ENCODE peak calls at places on chromosomes 12 and 14, in five cellular contexts. One of them, this sample, is unnamed. For H3K4me1, the result is how much of the 10 kb centered on the place peaks cover.

GRCh38 chr14:68678471-68678870 is 114.4 kb downstream of the ZFP36L1 start:
- DNase-seq in HCT116: no peak
- DNase-seq in HepG2: no peak
- DNase-seq in K562: no peak
- DNase-seq in mesendoderm: no peak
- DNase-seq in this sample: no peak

GRCh38 chr12:95740751-95741150 is 49.8 kb downstream of the NTN4 start:
- DNase-seq in HCT116: no peak
- DNase-seq in HepG2: no peak
- DNase-seq in K562: no peak
- DNase-seq in mesendoderm: no peak
- DNase-seq in this sample: no peak

GRCh38 chr12:19021646-19022045 is 107.9 kb upstream of the PLEKHA5 start:
- DNase-seq in HCT116: no peak
- DNase-seq in HepG2: peak
- DNase-seq in K562: no peak
- DNase-seq in mesendoderm: no peak
- DNase-seq in this sample: no peak

GRCh38 chr12:1836854-1837411 is 16.6 kb downstream of the LRTM2 start:
- DNase-seq in HCT116: no peak
- DNase-seq in HepG2: peak
- DNase-seq in K562: no peak
- DNase-seq in mesendoderm: no peak
- DNase-seq in this sample: peak

GRCh38 chr14:53032838-53033390 is 82.1 kb upstream of the FERMT2 start:
- DNase-seq in HCT116: no peak
- DNase-seq in HepG2: peak
- DNase-seq in K562: no peak
- DNase-seq in mesendoderm: no peak
- DNase-seq in this sample: no peak

GRCh38 chr12:4228122-4228580 is 45.4 kb upstream of the CCND2 start:
- DNase-seq in HCT116: no peak
- DNase-seq in HepG2: no peak
- DNase-seq in K562: no peak
- DNase-seq in mesendoderm: peak
- DNase-seq in this sample: no peak

GRCh38 chr14:96249016-96249415 is 7.0 kb upstream of the BDKRB1 start:
- DNase-seq in HCT116: no peak
- DNase-seq in HepG2: no peak
- DNase-seq in K562: no peak
- DNase-seq in mesendoderm: no peak
- DNase-seq in this sample: no peak

GRCh38 chr12:18720690-18721089 is 17.1 kb downstream of the PLCZ1 start:
- DNase-seq in HCT116: no peak
- DNase-seq in HepG2: no peak
- DNase-seq in K562: no peak
- DNase-seq in mesendoderm: no peak
- DNase-seq in this sample: no peak

GRCh38 chr12:116534341-116535121 is 24.6 kb upstream of the MAP1LC3B2 start:
- DNase-seq in HCT116: no peak
- DNase-seq in HepG2: no peak
- DNase-seq in K562: no peak
- DNase-seq in mesendoderm: peak
- DNase-seq in this sample: peak

GRCh38 chr12:52969828-52970569 is 21.1 kb downstream of the KRT18 start:
- DNase-seq in HCT116: no peak
- DNase-seq in HepG2: peak
- DNase-seq in K562: no peak
- DNase-seq in mesendoderm: no peak
- DNase-seq in this sample: no peak

GRCh38 chr14:74763803-74764531 is 851 bp downstream of the YLPM1 start:
- DNase-seq in HCT116: no peak
- DNase-seq in HepG2: no peak
- DNase-seq in K562: peak
- DNase-seq in mesendoderm: peak
- DNase-seq in this sample: peak

GRCh38 chr12:2675776-2676175 is 119.0 kb upstream of the FKBP4 start:
- DNase-seq in HCT116: no peak
- DNase-seq in HepG2: no peak
- DNase-seq in K562: no peak
- DNase-seq in mesendoderm: no peak
- DNase-seq in this sample: no peak

GRCh38 chr12:91972896-91973295 is 172.8 kb downstream of the BTG1 start:
- DNase-seq in HCT116: no peak
- DNase-seq in HepG2: no peak
- DNase-seq in K562: no peak
- DNase-seq in mesendoderm: no peak
- DNase-seq in this sample: no peak

GRCh38 chr12:57151741-57152407 is 4.5 kb upstream of the LRP1-AS start:
- DNase-seq in HCT116: no peak
- DNase-seq in HepG2: no peak
- DNase-seq in K562: no peak
- DNase-seq in mesendoderm: no peak
- DNase-seq in this sample: no peak

GRCh38 chr12:8840938-8841633 is 18.7 kb downstream of the A2ML1 start:
- DNase-seq in HCT116: no peak
- DNase-seq in HepG2: no peak
- DNase-seq in K562: peak
- DNase-seq in mesendoderm: no peak
- DNase-seq in this sample: no peak

GRCh38 chr12:12482150-12482761 is 80.4 kb downstream of the DUSP16 start:
- DNase-seq in HCT116: no peak
- DNase-seq in HepG2: no peak
- DNase-seq in K562: no peak
- DNase-seq in mesendoderm: no peak
- DNase-seq in this sample: no peak

GRCh38 chr14:105882626-105883025 is 356.2 kb downstream of the TMEM121 start:
- DNase-seq in HCT116: no peak
- DNase-seq in HepG2: no peak
- DNase-seq in K562: no peak
- DNase-seq in mesendoderm: no peak
- DNase-seq in this sample: no peak

GRCh38 chr14:86086962-86087361 is 557.0 kb downstream of the FLRT2 start:
- DNase-seq in HCT116: no peak
- DNase-seq in HepG2: no peak
- DNase-seq in K562: no peak
- DNase-seq in mesendoderm: no peak
- DNase-seq in this sample: no peak

GRCh38 chr14:86088156-86088555 is 558.2 kb downstream of the FLRT2 start:
- DNase-seq in HCT116: no peak
- DNase-seq in HepG2: no peak
- DNase-seq in K562: no peak
- DNase-seq in mesendoderm: no peak
- DNase-seq in this sample: no peak

GRCh38 chr14:86091811-86092210 is 561.9 kb downstream of the FLRT2 start:
- DNase-seq in HCT116: no peak
- DNase-seq in HepG2: no peak
- DNase-seq in K562: no peak
- DNase-seq in mesendoderm: peak
- DNase-seq in this sample: no peak

GRCh38 chr14:86087377-86087776 is 557.4 kb downstream of the FLRT2 start:
- DNase-seq in HCT116: no peak
- DNase-seq in HepG2: no peak
- DNase-seq in K562: no peak
- DNase-seq in mesendoderm: no peak
- DNase-seq in this sample: no peak
- H3K4me1 ChIP-seq in HCT116: under half
- H3K4me1 ChIP-seq in HepG2: under half
- H3K4me1 ChIP-seq in K562: under half
- H3K4me1 ChIP-seq in mesendoderm: under half
- H3K4me1 ChIP-seq in this sample: under half

GRCh38 chr12:6215932-6216494 is 15.8 kb downstream of the CD9 start:
- DNase-seq in HCT116: peak
- DNase-seq in HepG2: no peak
- DNase-seq in K562: no peak
- DNase-seq in mesendoderm: peak
- DNase-seq in this sample: no peak

GRCh38 chr12:6216581-6216980 is 16.4 kb downstream of the CD9 start:
- DNase-seq in HCT116: no peak
- DNase-seq in HepG2: no peak
- DNase-seq in K562: no peak
- DNase-seq in mesendoderm: no peak
- DNase-seq in this sample: no peak

GRCh38 chr12:6213969-6214368 is 13.8 kb downstream of the CD9 start:
- DNase-seq in HCT116: no peak
- DNase-seq in HepG2: no peak
- DNase-seq in K562: no peak
- DNase-seq in mesendoderm: no peak
- DNase-seq in this sample: no peak

GRCh38 chr12:6214633-6215032 is 14.4 kb downstream of the CD9 start:
- DNase-seq in HCT116: no peak
- DNase-seq in HepG2: no peak
- DNase-seq in K562: no peak
- DNase-seq in mesendoderm: no peak
- DNase-seq in this sample: no peak

GRCh38 chr12:6215120-6215807 is 15.1 kb downstream of the CD9 start:
- DNase-seq in HCT116: no peak
- DNase-seq in HepG2: no peak
- DNase-seq in K562: no peak
- DNase-seq in mesendoderm: peak
- DNase-seq in this sample: no peak
- H3K4me1 ChIP-seq in HCT116: half or more
- H3K4me1 ChIP-seq in HepG2: under half
- H3K4me1 ChIP-seq in K562: under half
- H3K4me1 ChIP-seq in mesendoderm: under half
- H3K4me1 ChIP-seq in this sample: under half

DNA sequence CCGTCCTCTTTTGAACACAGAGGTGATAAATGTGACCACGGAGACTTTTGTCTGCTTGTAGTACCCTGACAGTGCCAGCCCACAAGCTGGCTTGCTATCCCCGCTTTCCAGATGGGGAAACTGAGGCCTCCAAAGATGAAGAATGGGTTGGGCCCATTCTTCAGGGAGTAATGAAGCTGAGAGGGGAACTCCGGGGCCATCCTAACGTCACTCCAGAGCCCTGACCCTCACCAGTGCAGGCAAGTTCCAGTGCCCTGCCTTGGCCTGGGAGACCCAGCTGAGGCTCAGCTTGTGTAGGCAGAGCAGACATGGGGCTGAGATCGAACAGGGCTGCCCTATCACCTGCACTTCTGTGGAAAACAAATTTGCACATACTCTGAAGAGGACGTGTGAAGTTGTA is 277.1 kb downstream of the DPF3 start:
- DNase-seq in HCT116: no peak
- DNase-seq in HepG2: no peak
- DNase-seq in K562: no peak
- DNase-seq in mesendoderm: no peak
- DNase-seq in this sample: no peak
- H3K4me1 ChIP-seq in HCT116: under half
- H3K4me1 ChIP-seq in HepG2: under half
- H3K4me1 ChIP-seq in K562: under half
- H3K4me1 ChIP-seq in mesendoderm: under half
- H3K4me1 ChIP-seq in this sample: half or more

GRCh38 chr14:22560638-22561365 is 28.2 kb downstream of the DAD1 start:
- DNase-seq in HCT116: no peak
- DNase-seq in HepG2: peak
- DNase-seq in K562: peak
- DNase-seq in mesendoderm: peak
- DNase-seq in this sample: no peak
- H3K4me1 ChIP-seq in HCT116: under half
- H3K4me1 ChIP-seq in HepG2: half or more
- H3K4me1 ChIP-seq in K562: under half
- H3K4me1 ChIP-seq in mesendoderm: under half
- H3K4me1 ChIP-seq in this sample: under half

GRCh38 chr14:77610553-77610952 is 5.9 kb downstream of the SPTLC2 start:
- DNase-seq in HCT116: no peak
- DNase-seq in HepG2: no peak
- DNase-seq in K562: no peak
- DNase-seq in mesendoderm: no peak
- DNase-seq in this sample: no peak
- H3K4me1 ChIP-seq in HCT116: under half
- H3K4me1 ChIP-seq in HepG2: under half
- H3K4me1 ChIP-seq in K562: under half
- H3K4me1 ChIP-seq in mesendoderm: under half
- H3K4me1 ChIP-seq in this sample: under half